ENCODE peak calls at places on chromosomes 3 and 15, in seven cellular contexts. A, W, R, F, C, N and K are unnamed samples.

GRCh38 chr3:136955813-136956212 is 2.0 kb upstream of the IL20RB start:
- DNase-seq in A (no peak), W (peak), R (no peak), F (no peak), C (peak), N (no peak), K (no peak)

GRCh38 chr3:127041264-127041820 is 58.4 kb downstream of the PLXNA1 start:
- DNase-seq in A (no peak), W (no peak), R (no peak), F (no peak), C (no peak), N (no peak), K (no peak)

GRCh38 chr3:175146258-175146657 is 287.1 kb downstream of the NAALADL2 start:
- DNase-seq in A (no peak), W (peak), R (no peak), F (no peak), C (peak), N (no peak), K (no peak)

GRCh38 chr3:12301031-12301430 is 12.2 kb downstream of the PPARG start:
- DNase-seq in A (no peak), W (no peak), R (no peak), F (no peak), C (no peak), N (no peak), K (no peak)

GRCh38 chr3:186413615-186414415 is 51.8 kb upstream of the DGKG start:
- DNase-seq in A (peak), W (peak), R (peak), F (peak), C (no peak), N (peak), K (peak)

GRCh38 chr3:56792201-56792600 is 9.5 kb downstream of the ARHGEF3 start:
- DNase-seq in A (no peak), W (no peak), R (no peak), F (no peak), C (no peak), N (no peak), K (no peak)

GRCh38 chr3:14486460-14486859 is 53.7 kb downstream of the GRIP2 start:
- DNase-seq in A (no peak), W (no peak), R (no peak), F (no peak), C (no peak), N (no peak), K (no peak)

GRCh38 chr15:65431731-65432130 is 9.0 kb upstream of the IGDCC4 start:
- DNase-seq in A (no peak), W (no peak), R (no peak), F (no peak), C (no peak), N (no peak), K (no peak)

GRCh38 chr15:94840794-94841587 is 609.6 kb downstream of the MCTP2 start:
- DNase-seq in A (no peak), W (peak), R (no peak), F (no peak), C (peak), N (no peak), K (no peak)

GRCh38 chr3:157136647-157137387 is 23.1 kb downstream of the CCNL1 start:
- DNase-seq in A (no peak), W (peak), R (no peak), F (peak), C (peak), N (no peak), K (no peak)

GRCh38 chr3:165491487-165491886 is 295.3 kb upstream of the SLITRK3 start:
- DNase-seq in A (no peak), W (peak), R (peak), F (no peak), C (peak), N (no peak), K (no peak)

GRCh38 chr3:134816623-134817022 is 21.6 kb downstream of the EPHB1 start:
- DNase-seq in A (no peak), W (no peak), R (no peak), F (no peak), C (no peak), N (no peak), K (no peak)

GRCh38 chr15:65414841-65415621 is 7.7 kb downstream of the IGDCC4 start:
- DNase-seq in A (peak), W (peak), R (no peak), F (no peak), C (peak), N (no peak), K (peak)

GRCh38 chr15:56241374-56242085 is 2.1 kb downstream of the RFX7 start:
- DNase-seq in A (no peak), W (no peak), R (no peak), F (no peak), C (peak), N (no peak), K (no peak)

GRCh38 chr3:30455840-30456239 is 150.6 kb upstream of the TGFBR2 start:
- DNase-seq in A (no peak), W (peak), R (peak), F (no peak), C (peak), N (no peak), K (no peak)

GRCh38 chr3:191792580-191792979 is 331.6 kb downstream of the PYDC2 start:
- DNase-seq in A (no peak), W (no peak), R (no peak), F (no peak), C (no peak), N (no peak), K (no peak)

GRCh38 chr3:14042680-14043079 is 82.0 kb downstream of the CHCHD4 start:
- DNase-seq in A (no peak), W (peak), R (no peak), F (no peak), C (peak), N (no peak), K (no peak)

GRCh38 chr3:27869152-27869551 is 147.0 kb upstream of the EOMES start:
- DNase-seq in A (no peak), W (no peak), R (no peak), F (no peak), C (no peak), N (no peak), K (no peak)

GRCh38 chr3:55059027-55059629 is 131.3 kb upstream of the LRTM1 start:
- DNase-seq in A (no peak), W (peak), R (no peak), F (no peak), C (peak), N (no peak), K (no peak)

GRCh38 chr3:13111874-13112520 is 38.8 kb upstream of the IQSEC1 start:
- DNase-seq in A (no peak), W (no peak), R (no peak), F (no peak), C (no peak), N (no peak), K (no peak)

GRCh38 chr3:115469649-115470048 is 153.7 kb upstream of the GAP43 start:
- DNase-seq in A (no peak), W (peak), R (no peak), F (no peak), C (no peak), N (no peak), K (no peak)

GRCh38 chr15:67601008-67601620 is 58.6 kb downstream of the MAP2K5 start:
- DNase-seq in A (no peak), W (peak), R (no peak), F (no peak), C (peak), N (no peak), K (no peak)

GRCh38 chr3:126394179-126394976 is at the start of gene CFAP100:
- DNase-seq in A (peak), W (peak), R (no peak), F (peak), C (peak), N (no peak), K (peak)

GRCh38 chr15:81723758-81724157 is 322.1 kb downstream of the MEX3B start:
- DNase-seq in A (no peak), W (no peak), R (no peak), F (no peak), C (peak), N (no peak), K (no peak)

GRCh38 chr3:129131465-129132088 is 10.0 kb upstream of the RAB43 start:
- DNase-seq in A (no peak), W (no peak), R (no peak), F (no peak), C (no peak), N (no peak), K (no peak)

GRCh38 chr3:141039573-141039972 is 11.6 kb upstream of the SPSB4 start:
- DNase-seq in A (no peak), W (no peak), R (no peak), F (no peak), C (no peak), N (no peak), K (no peak)

GRCh38 chr3:172357850-172358754 is 90.2 kb downstream of the GHSR start:
- DNase-seq in A (no peak), W (peak), R (no peak), F (no peak), C (peak), N (no peak), K (no peak)

GRCh38 chr3:152656207-152657001 is 178.5 kb upstream of the P2RY1 start:
- DNase-seq in A (no peak), W (no peak), R (no peak), F (no peak), C (peak), N (no peak), K (peak)

GRCh38 chr3:29515451-29515850 is 234.6 kb downstream of the RBMS3 start:
- DNase-seq in A (peak), W (peak), R (no peak), F (no peak), C (no peak), N (no peak), K (no peak)

GRCh38 chr3:46615976-46616375 is 3.7 kb downstream of the FAM240A start:
- DNase-seq in A (no peak), W (no peak), R (no peak), F (no peak), C (no peak), N (no peak), K (no peak)

GRCh38 chr3:58260733-58261132 is 23.1 kb downstream of the ABHD6 start:
- DNase-seq in A (no peak), W (peak), R (no peak), F (no peak), C (no peak), N (no peak), K (no peak)

GRCh38 chr15:49902791-49903481 is 216.1 kb downstream of the ATP8B4 start:
- DNase-seq in A (no peak), W (peak), R (no peak), F (peak), C (peak), N (no peak), K (no peak)

GRCh38 chr3:683770-684169 is 409.1 kb upstream of the CNTN6 start:
- DNase-seq in A (no peak), W (no peak), R (no peak), F (no peak), C (no peak), N (no peak), K (no peak)

DNA sequence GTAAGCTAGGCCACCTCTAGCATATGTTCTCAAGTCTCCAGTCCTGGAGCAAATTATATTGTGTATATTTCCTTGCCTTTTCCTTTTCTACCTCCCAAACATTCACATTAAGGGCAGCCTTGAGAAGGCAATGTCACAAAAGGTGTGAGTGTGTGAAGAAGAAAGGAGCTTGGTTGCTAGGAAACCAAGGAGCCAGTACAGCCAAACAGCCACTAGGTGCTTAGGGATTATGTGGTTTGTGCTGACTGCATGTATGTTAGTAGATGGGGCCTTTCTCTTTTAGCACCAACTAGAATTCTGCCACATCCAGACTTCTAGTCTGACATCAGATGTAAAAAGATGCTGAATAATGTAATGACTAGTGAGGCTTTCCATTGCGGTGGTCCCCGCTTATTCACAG is 118.8 kb upstream of the DAZL start:
- DNase-seq in A (peak), W (peak), R (no peak), F (no peak), C (peak), N (no peak), K (no peak)
- TF ChIP-seq CTCF in A (peak), W (no peak), R (no peak), F (peak), C (no peak), N (no peak), K (no peak)

GRCh38 chr3:173912126-173912525 is 514.6 kb downstream of the NLGN1 start:
- DNase-seq in A (no peak), W (peak), R (no peak), F (no peak), C (no peak), N (no peak), K (no peak)

GRCh38 chr3:173916799-173917198 is 519.3 kb downstream of the NLGN1 start:
- DNase-seq in A (no peak), W (no peak), R (no peak), F (no peak), C (no peak), N (no peak), K (no peak)

GRCh38 chr3:173911446-173911845 is 513.9 kb downstream of the NLGN1 start:
- DNase-seq in A (no peak), W (no peak), R (no peak), F (no peak), C (no peak), N (no peak), K (no peak)

GRCh38 chr3:173913397-173913796 is 515.9 kb downstream of the NLGN1 start:
- DNase-seq in A (no peak), W (peak), R (no peak), F (peak), C (no peak), N (no peak), K (no peak)

GRCh38 chr3:173913985-173914421 is 516.5 kb downstream of the NLGN1 start:
- DNase-seq in A (no peak), W (peak), R (no peak), F (no peak), C (no peak), N (no peak), K (no peak)
- TF ChIP-seq CTCF in A (no peak), W (no peak), R (no peak), F (no peak), C (no peak), N (no peak), K (no peak)

GRCh38 chr15:59741274-59741906 is 52.3 kb upstream of the BNIP2 start:
- DNase-seq in A (peak), W (peak), R (no peak), F (no peak), C (peak), N (no peak), K (peak)
- TF ChIP-seq CTCF in A (peak), W (peak), R (no peak), F (no peak), C (peak), N (no peak), K (no peak)

GRCh38 chr15:92079047-92079446 is 225.5 kb downstream of the SLCO3A1 start:
- DNase-seq in A (no peak), W (no peak), R (no peak), F (no peak), C (no peak), N (peak), K (no peak)
- TF ChIP-seq CTCF in A (peak), W (peak), R (no peak), F (peak), C (no peak), N (no peak), K (peak)